ENCODE peak calls at places on chromosomes 4 and X, in seven cellular contexts. One of them, this sample, is unnamed.

GRCh38 chr4:186158021-186158859 is 33.1 kb upstream of the CYP4V2 start:
- DNase-seq in stimulated activated CD8-positive, alpha-beta memory T cell treated with anti-CD3 and anti-CD28 coated beads, Interleukin-7, amount 100 ng/mL, for 24 hours: no peak
- DNase-seq in astrocyte: no peak
- DNase-seq in brain microvascular endothelial cell: no peak
- DNase-seq in NCI-H1092: no peak
- DNase-seq in NCI-H510A treated with DMSO at 0.1 percent for 48 hours: no peak
- DNase-seq in fibroblast of gingiva: no peak
- DNase-seq in this sample: no peak

GRCh38 chrX:74349387-74349786 is 45.4 kb downstream of the ZCCHC13 start:
- DNase-seq in brain microvascular endothelial cell: peak
- DNase-seq in astrocyte: peak
- DNase-seq in fibroblast of gingiva: peak
- DNase-seq in stimulated activated CD8-positive, alpha-beta memory T cell treated with anti-CD3 and anti-CD28 coated beads, Interleukin-7, amount 100 ng/mL, for 24 hours: no peak
- DNase-seq in NCI-H1092: no peak
- DNase-seq in NCI-H510A treated with DMSO at 0.1 percent for 48 hours: no peak
- DNase-seq in this sample: no peak

GRCh38 chrX:77731821-77732419 is 54.1 kb downstream of the ATRX start:
- DNase-seq in astrocyte: no peak
- DNase-seq in stimulated activated CD8-positive, alpha-beta memory T cell treated with anti-CD3 and anti-CD28 coated beads, Interleukin-7, amount 100 ng/mL, for 24 hours: no peak
- DNase-seq in fibroblast of gingiva: no peak
- DNase-seq in brain microvascular endothelial cell: no peak
- DNase-seq in NCI-H1092: no peak
- DNase-seq in NCI-H510A treated with DMSO at 0.1 percent for 48 hours: no peak
- DNase-seq in this sample: no peak

GRCh38 chrX:20593402-20593801 is 326.7 kb upstream of the RPS6KA3 start:
- DNase-seq in fibroblast of gingiva: no peak
- DNase-seq in NCI-H1092: no peak
- DNase-seq in astrocyte: no peak
- DNase-seq in brain microvascular endothelial cell: no peak
- DNase-seq in NCI-H510A treated with DMSO at 0.1 percent for 48 hours: no peak
- DNase-seq in stimulated activated CD8-positive, alpha-beta memory T cell treated with anti-CD3 and anti-CD28 coated beads, Interleukin-7, amount 100 ng/mL, for 24 hours: no peak
- DNase-seq in this sample: no peak

GRCh38 chr4:135941671-135942070 is 1590.6 kb downstream of the PCDH18 start:
- DNase-seq in NCI-H1092: no peak
- DNase-seq in brain microvascular endothelial cell: no peak
- DNase-seq in NCI-H510A treated with DMSO at 0.1 percent for 48 hours: no peak
- DNase-seq in astrocyte: no peak
- DNase-seq in stimulated activated CD8-positive, alpha-beta memory T cell treated with anti-CD3 and anti-CD28 coated beads, Interleukin-7, amount 100 ng/mL, for 24 hours: no peak
- DNase-seq in fibroblast of gingiva: no peak
- DNase-seq in this sample: no peak

GRCh38 chr4:14877246-14878220 is 124.7 kb upstream of the CPEB2 start:
- DNase-seq in fibroblast of gingiva: no peak
- DNase-seq in brain microvascular endothelial cell: no peak
- DNase-seq in NCI-H510A treated with DMSO at 0.1 percent for 48 hours: no peak
- DNase-seq in astrocyte: peak
- DNase-seq in NCI-H1092: no peak
- DNase-seq in stimulated activated CD8-positive, alpha-beta memory T cell treated with anti-CD3 and anti-CD28 coated beads, Interleukin-7, amount 100 ng/mL, for 24 hours: no peak
- DNase-seq in this sample: peak

GRCh38 chrX:102067966-102068723 is 57.3 kb upstream of the TCEAL2 start:
- DNase-seq in brain microvascular endothelial cell: peak
- DNase-seq in NCI-H510A treated with DMSO at 0.1 percent for 48 hours: peak
- DNase-seq in fibroblast of gingiva: peak
- DNase-seq in astrocyte: no peak
- DNase-seq in stimulated activated CD8-positive, alpha-beta memory T cell treated with anti-CD3 and anti-CD28 coated beads, Interleukin-7, amount 100 ng/mL, for 24 hours: no peak
- DNase-seq in NCI-H1092: peak
- DNase-seq in this sample: no peak

GRCh38 chrX:41384041-41384705 is 50.2 kb downstream of the DDX3X start:
- DNase-seq in NCI-H510A treated with DMSO at 0.1 percent for 48 hours: peak
- DNase-seq in brain microvascular endothelial cell: peak
- DNase-seq in fibroblast of gingiva: peak
- DNase-seq in stimulated activated CD8-positive, alpha-beta memory T cell treated with anti-CD3 and anti-CD28 coated beads, Interleukin-7, amount 100 ng/mL, for 24 hours: no peak
- DNase-seq in NCI-H1092: no peak
- DNase-seq in astrocyte: peak
- DNase-seq in this sample: no peak

GRCh38 chr4:169144061-169144600 is 126.6 kb downstream of the SH3RF1 start:
- DNase-seq in stimulated activated CD8-positive, alpha-beta memory T cell treated with anti-CD3 and anti-CD28 coated beads, Interleukin-7, amount 100 ng/mL, for 24 hours: no peak
- DNase-seq in astrocyte: no peak
- DNase-seq in fibroblast of gingiva: no peak
- DNase-seq in NCI-H1092: no peak
- DNase-seq in NCI-H510A treated with DMSO at 0.1 percent for 48 hours: no peak
- DNase-seq in brain microvascular endothelial cell: no peak
- DNase-seq in this sample: no peak

GRCh38 chrX:37383313-37383712 is 34.1 kb downstream of the PRRG1 start:
- DNase-seq in brain microvascular endothelial cell: no peak
- DNase-seq in fibroblast of gingiva: no peak
- DNase-seq in NCI-H1092: no peak
- DNase-seq in astrocyte: no peak
- DNase-seq in stimulated activated CD8-positive, alpha-beta memory T cell treated with anti-CD3 and anti-CD28 coated beads, Interleukin-7, amount 100 ng/mL, for 24 hours: no peak
- DNase-seq in NCI-H510A treated with DMSO at 0.1 percent for 48 hours: no peak
- DNase-seq in this sample: no peak

GRCh38 chr4:81781824-81782223 is 310.1 kb upstream of the RASGEF1B start:
- DNase-seq in NCI-H1092: no peak
- DNase-seq in astrocyte: no peak
- DNase-seq in fibroblast of gingiva: no peak
- DNase-seq in brain microvascular endothelial cell: no peak
- DNase-seq in NCI-H510A treated with DMSO at 0.1 percent for 48 hours: no peak
- DNase-seq in stimulated activated CD8-positive, alpha-beta memory T cell treated with anti-CD3 and anti-CD28 coated beads, Interleukin-7, amount 100 ng/mL, for 24 hours: no peak
- DNase-seq in this sample: no peak

GRCh38 chr4:88592600-88593448 is 544 bp downstream of the HERC3 start:
- DNase-seq in NCI-H510A treated with DMSO at 0.1 percent for 48 hours: peak
- DNase-seq in stimulated activated CD8-positive, alpha-beta memory T cell treated with anti-CD3 and anti-CD28 coated beads, Interleukin-7, amount 100 ng/mL, for 24 hours: peak
- DNase-seq in brain microvascular endothelial cell: peak
- DNase-seq in astrocyte: peak
- DNase-seq in fibroblast of gingiva: peak
- DNase-seq in NCI-H1092: no peak
- DNase-seq in this sample: peak

GRCh38 chr4:4457803-4458550 is 71.1 kb downstream of the NSG1 start:
- DNase-seq in astrocyte: peak
- DNase-seq in NCI-H1092: no peak
- DNase-seq in stimulated activated CD8-positive, alpha-beta memory T cell treated with anti-CD3 and anti-CD28 coated beads, Interleukin-7, amount 100 ng/mL, for 24 hours: no peak
- DNase-seq in NCI-H510A treated with DMSO at 0.1 percent for 48 hours: no peak
- DNase-seq in fibroblast of gingiva: no peak
- DNase-seq in brain microvascular endothelial cell: peak
- DNase-seq in this sample: no peak

GRCh38 chrX:150574824-150575409 is 6.5 kb downstream of the MTM1 start:
- DNase-seq in astrocyte: no peak
- DNase-seq in brain microvascular endothelial cell: no peak
- DNase-seq in fibroblast of gingiva: no peak
- DNase-seq in stimulated activated CD8-positive, alpha-beta memory T cell treated with anti-CD3 and anti-CD28 coated beads, Interleukin-7, amount 100 ng/mL, for 24 hours: no peak
- DNase-seq in NCI-H510A treated with DMSO at 0.1 percent for 48 hours: no peak
- DNase-seq in NCI-H1092: no peak
- DNase-seq in this sample: no peak

GRCh38 chrX:31832263-31832662 is 760.4 kb upstream of the FTHL17 start:
- DNase-seq in astrocyte: peak
- DNase-seq in NCI-H1092: no peak
- DNase-seq in stimulated activated CD8-positive, alpha-beta memory T cell treated with anti-CD3 and anti-CD28 coated beads, Interleukin-7, amount 100 ng/mL, for 24 hours: no peak
- DNase-seq in fibroblast of gingiva: no peak
- DNase-seq in NCI-H510A treated with DMSO at 0.1 percent for 48 hours: no peak
- DNase-seq in brain microvascular endothelial cell: no peak
- DNase-seq in this sample: no peak

GRCh38 chr4:71270901-71271300 is 67.9 kb upstream of the SLC4A4 start:
- DNase-seq in NCI-H1092: peak
- DNase-seq in stimulated activated CD8-positive, alpha-beta memory T cell treated with anti-CD3 and anti-CD28 coated beads, Interleukin-7, amount 100 ng/mL, for 24 hours: no peak
- DNase-seq in brain microvascular endothelial cell: no peak
- DNase-seq in NCI-H510A treated with DMSO at 0.1 percent for 48 hours: peak
- DNase-seq in astrocyte: no peak
- DNase-seq in fibroblast of gingiva: no peak
- DNase-seq in this sample: peak

GRCh38 chrX:143017272-143017671 is 8.5 kb upstream of the SPANXN4 start:
- DNase-seq in astrocyte: no peak
- DNase-seq in fibroblast of gingiva: no peak
- DNase-seq in brain microvascular endothelial cell: no peak
- DNase-seq in NCI-H1092: no peak
- DNase-seq in stimulated activated CD8-positive, alpha-beta memory T cell treated with anti-CD3 and anti-CD28 coated beads, Interleukin-7, amount 100 ng/mL, for 24 hours: no peak
- DNase-seq in NCI-H510A treated with DMSO at 0.1 percent for 48 hours: no peak
- DNase-seq in this sample: no peak

GRCh38 chr4:175422331-175422730 is 389.7 kb downstream of the GPM6A start:
- DNase-seq in stimulated activated CD8-positive, alpha-beta memory T cell treated with anti-CD3 and anti-CD28 coated beads, Interleukin-7, amount 100 ng/mL, for 24 hours: no peak
- DNase-seq in brain microvascular endothelial cell: peak
- DNase-seq in fibroblast of gingiva: peak
- DNase-seq in NCI-H1092: no peak
- DNase-seq in NCI-H510A treated with DMSO at 0.1 percent for 48 hours: no peak
- DNase-seq in astrocyte: peak
- DNase-seq in this sample: no peak

This sample was measured in NCI-H146.